ENCODE peak calls at places on chromosomes 2 and 18, in five cellular contexts. Q is thoracic aorta; T is fibroblast of lung; O is RWPE1; M is CD8-positive, alpha-beta T cell. X is an unnamed sample.

GRCh38 chr2:58064136-58064535 is 17.5 kb downstream of the VRK2 start:
- DNase-seq in Q (no peak), T (no peak), O (no peak), M (no peak), X (no peak)

GRCh38 chr18:23134780-23135678 is at the start of gene CABLES1:
- DNase-seq in Q (no peak), T (peak), O (peak), M (no peak), X (no peak)

GRCh38 chr2:74530239-74531161 is 767 bp downstream of the HTRA2 start:
- DNase-seq in Q (no peak), T (no peak), O (no peak), M (no peak), X (no peak)

GRCh38 chr2:218002103-218002502 is 692 bp downstream of the TNS1 start:
- DNase-seq in Q (no peak), T (no peak), O (no peak), M (no peak), X (no peak)

GRCh38 chr2:134320930-134321329 is 67.1 kb downstream of the MGAT5 start:
- DNase-seq in Q (no peak), T (no peak), O (no peak), M (no peak), X (no peak)

GRCh38 chr18:14930076-14930475 is 182.1 kb downstream of the ANKRD30B start:
- DNase-seq in Q (no peak), T (no peak), O (no peak), M (no peak), X (no peak)

GRCh38 chr18:21672868-21673267 is 31.7 kb downstream of the ABHD3 start:
- DNase-seq in Q (peak), T (peak), O (peak), M (no peak), X (peak)

GRCh38 chr18:11857177-11857887 is 6.1 kb downstream of the CHMP1B start:
- DNase-seq in Q (peak), T (peak), O (peak), M (no peak), X (peak)

GRCh38 chr2:65436169-65436824 is 3.9 kb upstream of the SPRED2 start:
- DNase-seq in Q (peak), T (peak), O (peak), M (no peak), X (peak)

GRCh38 chr2:10817413-10817812 is 4.8 kb upstream of the PDIA6 start:
- DNase-seq in Q (no peak), T (no peak), O (no peak), M (no peak), X (no peak)

GRCh38 chr18:79950440-79951341 is 762 bp downstream of the SLC66A2 start:
- DNase-seq in Q (no peak), T (no peak), O (no peak), M (no peak), X (no peak)

GRCh38 chr2:154537845-154538244 is 160.7 kb upstream of the KCNJ3 start:
- DNase-seq in Q (no peak), T (no peak), O (no peak), M (no peak), X (no peak)

GRCh38 chr2:37335604-37336003 is 8.8 kb upstream of the QPCT start:
- DNase-seq in Q (no peak), T (no peak), O (no peak), M (no peak), X (no peak)

GRCh38 chr2:240353944-240354343 is 81.5 kb upstream of the GPC1 start:
- DNase-seq in Q (no peak), T (no peak), O (no peak), M (no peak), X (no peak)

GRCh38 chr2:11833601-11834000 is 87.2 kb downstream of the LPIN1 start:
- DNase-seq in Q (no peak), T (no peak), O (no peak), M (no peak), X (no peak)

GRCh38 chr2:231369580-231370428 is 25.7 kb upstream of the B3GNT7 start:
- DNase-seq in Q (no peak), T (no peak), O (no peak), M (no peak), X (no peak)

GRCh38 chr2:240124651-240125030 is 11.5 kb downstream of the COPS9 start:
- DNase-seq in Q (no peak), T (no peak), O (no peak), M (no peak), X (no peak)

GRCh38 chr2:189164732-189165131 is 14.8 kb downstream of the COL5A2 start:
- DNase-seq in Q (no peak), T (peak), O (peak), M (no peak), X (no peak)

GRCh38 chr2:118686364-118686763 is 161.1 kb downstream of the EN1 start:
- DNase-seq in Q (no peak), T (no peak), O (peak), M (no peak), X (peak)

GRCh38 chr2:27431395-27431794 is 3.0 kb downstream of the NRBP1 start:
- DNase-seq in Q (no peak), T (peak), O (no peak), M (no peak), X (no peak)

GRCh38 chr2:156505696-156506095 is 69.5 kb downstream of the GPD2 start:
- DNase-seq in Q (no peak), T (no peak), O (no peak), M (no peak), X (no peak)

DNA sequence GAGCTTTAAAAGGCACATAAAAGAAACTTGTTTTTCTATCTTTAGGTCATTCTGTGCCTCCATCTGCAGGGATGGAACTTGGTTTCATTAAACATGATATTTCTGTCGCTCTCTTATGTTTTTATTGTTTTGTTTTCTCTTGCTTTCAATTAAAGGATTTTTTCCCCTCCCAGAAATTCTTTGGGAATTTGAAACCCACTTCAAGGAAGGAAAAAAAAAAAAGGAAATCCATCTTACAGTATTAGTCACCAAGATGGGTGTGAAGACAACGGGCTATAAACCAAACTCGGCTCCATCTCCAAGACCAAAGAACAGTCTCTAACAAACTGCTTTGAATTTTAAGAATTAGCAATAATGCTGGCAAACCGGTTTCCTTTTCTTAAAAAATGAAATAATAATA is 244.1 kb downstream of the BCL11A start:
- DNase-seq in Q (no peak), T (no peak), O (no peak), M (no peak), X (no peak)
- H3K27ac ChIP-seq in Q (no peak), T (no peak), O (no peak), M (no peak), X (no peak)

DNA sequence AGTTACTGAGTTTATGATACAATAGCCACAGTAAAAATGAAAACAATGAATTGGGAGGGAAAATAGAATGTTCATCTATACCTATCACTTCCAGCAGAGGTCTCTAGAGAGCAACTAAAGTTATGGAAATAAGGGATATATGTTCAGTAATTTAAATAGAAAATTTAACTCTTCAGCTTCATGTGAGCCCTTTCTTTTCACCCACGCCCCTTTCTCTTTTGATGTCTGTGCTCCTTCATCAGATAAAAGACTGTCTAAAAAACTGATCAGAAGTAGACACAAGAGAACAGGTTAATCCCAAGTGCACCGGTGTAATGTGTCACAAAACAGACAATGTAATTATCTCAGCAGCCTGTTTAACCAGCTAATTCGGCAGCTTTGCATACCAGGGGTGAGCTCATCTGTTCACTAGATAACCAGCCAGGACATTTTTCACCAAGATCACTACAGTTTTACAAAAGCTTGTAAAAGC is 238.5 kb upstream of the ERBB4 start:
- DNase-seq in Q (no peak), T (peak), O (peak), M (no peak), X (peak)
- H3K27ac ChIP-seq in Q (no peak), T (no peak), O (no peak), M (no peak), X (peak)

GRCh38 chr2:78281164-78281563 is 744.3 kb upstream of the REG3G start:
- DNase-seq in Q (no peak), T (no peak), O (no peak), M (no peak), X (no peak)
- H3K27ac ChIP-seq in Q (no peak), T (no peak), O (no peak), M (no peak), X (no peak)

GRCh38 chr2:71668326-71669057 is 215.1 kb downstream of the DYSF start:
- DNase-seq in Q (no peak), T (no peak), O (no peak), M (no peak), X (no peak)
- H3K27ac ChIP-seq in Q (no peak), T (no peak), O (no peak), M (no peak), X (no peak)

GRCh38 chr2:172093416-172094318 is 8.4 kb downstream of the DLX1 start:
- DNase-seq in Q (no peak), T (no peak), O (no peak), M (no peak), X (no peak)

GRCh38 chr2:172095146-172095904 is 7.4 kb downstream of the DLX2 start:
- DNase-seq in Q (no peak), T (peak), O (peak), M (peak), X (no peak)

GRCh38 chr2:172095905-172096660 is 6.6 kb downstream of the DLX2 start:
- DNase-seq in Q (no peak), T (no peak), O (no peak), M (no peak), X (no peak)

GRCh38 chr2:172092716-172093415 is 7.6 kb downstream of the DLX1 start:
- DNase-seq in Q (no peak), T (no peak), O (no peak), M (no peak), X (no peak)

GRCh38 chr2:172094319-172095145 is 8.2 kb downstream of the DLX2 start:
- DNase-seq in Q (no peak), T (no peak), O (no peak), M (no peak), X (no peak)
- H3K27ac ChIP-seq in Q (no peak), T (no peak), O (peak), M (no peak), X (peak)

DNA sequence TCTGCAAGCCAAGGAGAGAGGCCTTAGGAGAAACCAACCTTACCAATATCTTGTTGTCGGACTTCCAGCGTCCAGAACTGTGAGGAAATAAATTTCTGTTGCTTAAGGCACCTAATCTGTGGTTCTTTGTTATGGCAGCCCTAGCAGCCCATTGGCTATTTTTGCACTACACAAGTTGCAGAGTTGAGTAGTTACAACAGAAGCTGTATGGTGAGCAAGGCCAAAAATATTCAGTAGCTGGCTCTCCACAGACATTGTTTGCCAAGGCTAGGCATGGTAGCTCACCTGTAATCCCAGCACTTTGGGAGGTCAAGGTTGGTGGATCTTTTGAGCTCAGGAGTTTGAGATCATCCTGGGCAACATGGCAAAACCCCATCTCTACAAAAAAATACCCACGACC is 27.1 kb upstream of the SCYGR1 start:
- DNase-seq in Q (no peak), T (peak), O (peak), M (no peak), X (no peak)
- H3K27ac ChIP-seq in Q (no peak), T (no peak), O (peak), M (no peak), X (peak)

X was measured in keratinocyte.